ENCODE peak calls at places on chromosome 15, in seven cellular contexts. T is A549, S is HCT116, N is SK-N-SH, U is K562, I is HepG2, Z is GM12878. R is an unnamed sample.

GRCh38 chr15:50353251-50353998 is 1.6 kb downstream of the GABPB1 start:
- DNase-seq in T (peak), S (no peak), N (no peak), U (peak), I (no peak), Z (no peak), R (peak)

GRCh38 chr15:70375006-70375409 is 277.3 kb upstream of the TLE3 start:
- DNase-seq in T (peak), S (no peak), N (peak), U (no peak), I (no peak), Z (no peak), R (peak)

GRCh38 chr15:71807691-71808091 is 2.7 kb upstream of the NR2E3 start:
- DNase-seq in T (no peak), S (no peak), N (peak), U (no peak), I (no peak), Z (no peak), R (no peak)

GRCh38 chr15:55235637-55236036 is 38.9 kb upstream of the RSL24D1 start:
- DNase-seq in T (no peak), S (no peak), N (no peak), U (no peak), I (no peak), Z (no peak), R (no peak)

GRCh38 chr15:74988007-74988800 is 7.2 kb upstream of the SCAMP5 start:
- DNase-seq in T (peak), S (peak), N (peak), U (peak), I (peak), Z (no peak), R (peak)

GRCh38 chr15:60585743-60586708 is 107.1 kb upstream of the ICE2 start:
- DNase-seq in T (peak), S (peak), N (peak), U (peak), I (peak), Z (no peak), R (peak)

GRCh38 chr15:29672446-29672845 is 149.8 kb downstream of the TJP1 start:
- DNase-seq in T (no peak), S (no peak), N (no peak), U (no peak), I (no peak), Z (no peak), R (no peak)

GRCh38 chr15:60283936-60284335 is 113.8 kb downstream of the ANXA2 start:
- DNase-seq in T (no peak), S (no peak), N (no peak), U (no peak), I (no peak), Z (no peak), R (no peak)

GRCh38 chr15:47194718-47195117 is 522.6 kb upstream of the SEMA6D start:
- DNase-seq in T (peak), S (no peak), N (peak), U (no peak), I (peak), Z (no peak), R (peak)

GRCh38 chr15:99618941-99619411 is 53.2 kb downstream of the MEF2A start:
- DNase-seq in T (no peak), S (no peak), N (no peak), U (no peak), I (no peak), Z (no peak), R (peak)

GRCh38 chr15:61752001-61752400 is 308.2 kb downstream of the VPS13C start:
- DNase-seq in T (no peak), S (no peak), N (no peak), U (no peak), I (no peak), Z (no peak), R (no peak)

GRCh38 chr15:27993996-27994775 is 104.9 kb downstream of the OCA2 start:
- DNase-seq in T (no peak), S (no peak), N (peak), U (no peak), I (no peak), Z (no peak), R (no peak)

GRCh38 chr15:41969851-41970431 is 2.4 kb downstream of the EHD4 start:
- DNase-seq in T (no peak), S (no peak), N (no peak), U (no peak), I (no peak), Z (peak), R (peak)

GRCh38 chr15:75646944-75647364 is 758 bp upstream of the SNX33 start:
- DNase-seq in T (no peak), S (no peak), N (no peak), U (no peak), I (no peak), Z (no peak), R (peak)

GRCh38 chr15:98684441-98684840 is 36.1 kb downstream of the IGF1R start:
- DNase-seq in T (no peak), S (no peak), N (no peak), U (no peak), I (no peak), Z (no peak), R (peak)

GRCh38 chr15:88776646-88777045 is 26.6 kb upstream of the ACAN start:
- DNase-seq in T (no peak), S (no peak), N (no peak), U (no peak), I (no peak), Z (no peak), R (no peak)

GRCh38 chr15:34161329-34161953 is 48.5 kb downstream of the KATNBL1 start:
- DNase-seq in T (peak), S (peak), N (no peak), U (no peak), I (no peak), Z (no peak), R (peak)

GRCh38 chr15:81939604-81940440 is 106.0 kb downstream of the MEX3B start:
- DNase-seq in T (peak), S (peak), N (peak), U (peak), I (peak), Z (no peak), R (peak)

GRCh38 chr15:87527416-87527815 is 729.1 kb downstream of the NTRK3 start:
- DNase-seq in T (no peak), S (no peak), N (no peak), U (no peak), I (no peak), Z (no peak), R (no peak)

GRCh38 chr15:35693286-35693685 is 147.3 kb upstream of the DPH6 start:
- DNase-seq in T (no peak), S (no peak), N (no peak), U (no peak), I (no peak), Z (no peak), R (no peak)

GRCh38 chr15:22989576-22990477 is 9.7 kb upstream of the CYFIP1 start:
- DNase-seq in T (peak), S (no peak), N (no peak), U (no peak), I (no peak), Z (no peak), R (peak)

GRCh38 chr15:59029554-59029953 is 42.1 kb downstream of the RNF111 start:
- DNase-seq in T (no peak), S (no peak), N (no peak), U (no peak), I (no peak), Z (no peak), R (no peak)

GRCh38 chr15:70066422-70066821 is 31.3 kb downstream of the TLE3 start:
- DNase-seq in T (no peak), S (no peak), N (no peak), U (no peak), I (no peak), Z (no peak), R (no peak)

GRCh38 chr15:84112025-84112424 is 123.5 kb upstream of the GOLGA6L4 start:
- DNase-seq in T (no peak), S (no peak), N (no peak), U (no peak), I (no peak), Z (no peak), R (no peak)

GRCh38 chr15:99085413-99086326 is 19.2 kb upstream of the SYNM start:
- DNase-seq in T (no peak), S (no peak), N (no peak), U (no peak), I (no peak), Z (no peak), R (no peak)

GRCh38 chr15:68310178-68310810 is 32.7 kb downstream of the FEM1B start:
- DNase-seq in T (no peak), S (no peak), N (peak), U (no peak), I (no peak), Z (no peak), R (no peak)

GRCh38 chr15:69912116-69912515 is 185.6 kb downstream of the TLE3 start:
- DNase-seq in T (no peak), S (no peak), N (no peak), U (no peak), I (no peak), Z (no peak), R (no peak)

GRCh38 chr15:78079296-78080087 is 2.0 kb upstream of the TBC1D2B start:
- DNase-seq in T (no peak), S (no peak), N (no peak), U (no peak), I (no peak), Z (no peak), R (no peak)

GRCh38 chr15:75891895-75892294 is 11.8 kb upstream of the FBXO22 start:
- DNase-seq in T (peak), S (no peak), N (no peak), U (no peak), I (peak), Z (no peak), R (peak)

GRCh38 chr15:81752149-81752942 is 293.5 kb downstream of the MEX3B start:
- DNase-seq in T (no peak), S (no peak), N (peak), U (no peak), I (no peak), Z (no peak), R (no peak)

GRCh38 chr15:30859091-30859874 is 44.4 kb upstream of the FAN1 start:
- DNase-seq in T (peak), S (peak), N (peak), U (peak), I (peak), Z (no peak), R (peak)

GRCh38 chr15:67084561-67084960 is 19.2 kb downstream of the SMAD3 start:
- DNase-seq in T (no peak), S (no peak), N (no peak), U (no peak), I (no peak), Z (no peak), R (no peak)

GRCh38 chr15:67080118-67080899 is 14.9 kb downstream of the SMAD3 start:
- DNase-seq in T (no peak), S (no peak), N (no peak), U (no peak), I (no peak), Z (no peak), R (no peak)

GRCh38 chr15:67083135-67083766 is 17.8 kb downstream of the SMAD3 start:
- DNase-seq in T (no peak), S (no peak), N (no peak), U (no peak), I (no peak), Z (no peak), R (peak)

GRCh38 chr15:67080900-67081431 is 15.6 kb downstream of the SMAD3 start:
- DNase-seq in T (peak), S (no peak), N (no peak), U (peak), I (no peak), Z (peak), R (peak)

GRCh38 chr15:67082007-67082536 is 16.7 kb downstream of the SMAD3 start:
- DNase-seq in T (no peak), S (no peak), N (no peak), U (no peak), I (no peak), Z (no peak), R (peak)
- TF ChIP-seq MAX in T (no peak), S (no peak), N (no peak), U (no peak), I (no peak), Z (no peak), R (no peak)

DNA sequence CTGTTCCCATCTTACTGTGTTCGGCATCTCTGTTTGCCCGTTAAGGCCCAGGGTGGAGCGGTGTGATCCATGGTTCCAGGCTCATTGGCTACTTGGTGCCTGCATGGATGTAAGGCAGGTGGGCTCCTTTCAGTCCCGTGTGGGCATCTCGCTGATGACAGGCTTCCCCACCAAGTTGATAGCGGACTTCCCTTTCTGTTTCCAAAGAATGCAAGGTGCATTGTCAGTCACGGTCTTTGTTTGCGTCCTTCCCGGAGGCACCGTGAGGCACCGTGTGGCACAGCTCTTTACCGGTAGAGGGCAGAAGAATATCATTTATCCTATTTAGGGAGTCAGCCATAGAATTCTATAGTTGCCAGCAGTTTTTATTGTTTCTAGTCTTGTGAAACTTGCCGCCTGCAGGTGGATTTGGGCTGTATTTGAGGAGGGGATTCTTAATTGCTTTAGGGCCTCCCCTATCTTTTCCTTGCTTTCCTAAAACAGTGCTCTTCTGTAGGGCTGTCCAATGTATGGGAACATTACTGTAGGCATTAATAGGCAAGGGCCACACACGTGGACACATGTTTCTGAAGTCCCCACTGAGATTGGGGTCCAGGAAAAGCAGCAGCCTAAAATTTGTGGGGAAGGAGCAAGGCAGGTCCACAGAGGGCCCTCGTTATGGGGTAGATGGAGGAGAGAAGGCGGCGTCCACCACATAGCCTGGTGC is 244.1 kb downstream of the SLCO3A1 start:
- DNase-seq in T (peak), S (peak), N (peak), U (peak), I (peak), Z (peak), R (peak)
- H3K4me3 ChIP-seq in T (no peak), S (no peak), N (no peak), U (no peak), I (no peak), Z (no peak), R (no peak)

GRCh38 chr15:85707519-85708338 is 87.0 kb downstream of the KLHL25 start:
- DNase-seq in T (peak), S (no peak), N (peak), U (no peak), I (peak), Z (no peak), R (no peak)

GRCh38 chr15:85704720-85705119 is 90.0 kb downstream of the KLHL25 start:
- DNase-seq in T (no peak), S (no peak), N (no peak), U (no peak), I (no peak), Z (no peak), R (no peak)

GRCh38 chr15:85709250-85709649 is 85.5 kb downstream of the KLHL25 start:
- DNase-seq in T (no peak), S (no peak), N (no peak), U (no peak), I (no peak), Z (no peak), R (no peak)

GRCh38 chr15:85708402-85708932 is 86.3 kb downstream of the KLHL25 start:
- DNase-seq in T (no peak), S (no peak), N (no peak), U (no peak), I (peak), Z (no peak), R (no peak)

DNA sequence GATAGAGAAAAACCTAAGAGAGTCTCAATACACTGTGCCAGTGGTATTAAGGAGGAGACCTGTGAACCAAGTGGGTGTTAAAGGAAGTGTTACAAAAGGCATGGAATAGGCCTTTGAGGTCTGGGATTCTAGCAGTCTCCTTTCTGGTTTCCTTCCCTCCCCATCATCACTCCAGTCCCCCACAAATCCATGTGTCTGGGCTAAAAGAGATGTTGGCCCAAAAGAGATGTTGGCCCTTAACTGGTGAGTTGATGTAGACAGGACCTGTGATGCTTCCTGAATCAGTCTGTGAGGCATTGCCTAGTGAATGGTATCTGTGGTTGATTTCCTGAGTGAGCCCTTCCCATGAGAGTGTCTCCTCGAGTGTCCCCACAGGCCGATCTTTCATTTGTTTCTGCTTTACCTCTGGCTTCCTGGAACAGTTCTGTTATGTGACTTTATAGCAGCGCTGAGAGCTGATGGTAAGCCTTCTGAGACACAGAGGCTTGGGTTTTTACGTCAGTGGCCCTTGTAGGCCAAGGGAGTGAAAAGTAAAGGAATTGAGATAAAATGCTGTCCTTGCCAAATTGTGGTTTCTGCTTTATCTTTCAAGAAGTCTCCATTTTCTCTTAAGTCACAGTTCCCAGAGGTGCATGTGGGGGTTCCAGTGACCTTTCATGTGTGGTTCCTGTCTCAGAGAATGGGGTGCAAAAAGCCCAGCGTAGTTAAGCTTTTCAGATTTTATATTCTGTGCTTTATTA is 87.8 kb downstream of the KLHL25 start:
- DNase-seq in T (no peak), S (no peak), N (no peak), U (no peak), I (no peak), Z (peak), R (peak)
- TF ChIP-seq MAX in T (no peak), S (no peak), N (no peak), U (no peak), I (no peak), Z (no peak), R (no peak)

GRCh38 chr15:96138985-96139384 is 191.5 kb upstream of the NR2F2 start:
- DNase-seq in T (no peak), S (no peak), N (no peak), U (no peak), I (no peak), Z (no peak), R (no peak)

GRCh38 chr15:96132126-96132525 is 198.4 kb upstream of the NR2F2 start:
- DNase-seq in T (no peak), S (no peak), N (no peak), U (no peak), I (no peak), Z (no peak), R (no peak)

GRCh38 chr15:96130734-96131133 is 199.8 kb upstream of the NR2F2 start:
- DNase-seq in T (no peak), S (no peak), N (no peak), U (no peak), I (peak), Z (no peak), R (peak)

GRCh38 chr15:96135166-96136093 is 195.1 kb upstream of the NR2F2 start:
- DNase-seq in T (peak), S (no peak), N (no peak), U (peak), I (no peak), Z (no peak), R (peak)
- H3K4me3 ChIP-seq in T (no peak), S (no peak), N (no peak), U (peak), I (no peak), Z (no peak), R (peak)

DNA sequence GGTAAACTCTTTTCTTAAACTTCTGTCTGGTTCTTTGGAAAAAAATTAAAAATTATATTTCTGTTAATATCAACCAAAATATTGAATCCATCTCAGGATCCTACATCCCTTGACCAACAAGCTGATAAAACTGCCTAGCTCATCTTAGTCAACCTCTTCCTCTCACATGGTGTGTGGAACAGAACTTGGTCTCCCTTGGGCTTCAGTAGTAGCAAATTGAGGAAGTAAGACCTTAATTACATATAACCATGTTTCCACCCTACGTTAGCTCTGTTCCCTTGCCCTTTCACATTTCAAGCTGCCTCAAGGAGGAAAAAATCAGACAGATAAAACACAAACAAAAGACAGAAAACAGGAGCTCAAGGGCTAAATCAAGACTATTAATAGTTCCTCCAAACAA is 116.4 kb downstream of the GREM1 start:
- DNase-seq in T (no peak), S (no peak), N (no peak), U (no peak), I (no peak), Z (peak), R (peak)
- TF ChIP-seq MAX in T (no peak), S (no peak), N (no peak), U (no peak), I (no peak), Z (no peak), R (no peak)

GRCh38 chr15:96889734-96890480 is 559.4 kb downstream of the NR2F2 start:
- DNase-seq in T (no peak), S (no peak), N (no peak), U (no peak), I (no peak), Z (no peak), R (peak)
- H3K4me3 ChIP-seq in T (peak), S (no peak), N (peak), U (no peak), I (no peak), Z (peak), R (peak)

GRCh38 chr15:40554164-40554530 is 10.7 kb downstream of the CCDC32 start:
- DNase-seq in T (no peak), S (no peak), N (no peak), U (no peak), I (no peak), Z (no peak), R (no peak)

GRCh38 chr15:40564591-40565332 is at the start of gene CCDC32:
- DNase-seq in T (peak), S (peak), N (peak), U (peak), I (peak), Z (peak), R (peak)

GRCh38 chr15:40562691-40563090 is 2.2 kb downstream of the CCDC32 start:
- DNase-seq in T (no peak), S (no peak), N (no peak), U (no peak), I (no peak), Z (no peak), R (no peak)

GRCh38 chr15:40555876-40556275 is 9.0 kb downstream of the CCDC32 start:
- DNase-seq in T (no peak), S (no peak), N (no peak), U (no peak), I (no peak), Z (no peak), R (no peak)

GRCh38 chr15:40558952-40559742 is 5.7 kb downstream of the CCDC32 start:
- DNase-seq in T (no peak), S (no peak), N (peak), U (peak), I (no peak), Z (no peak), R (no peak)
- TF ChIP-seq MAX in T (no peak), S (no peak), N (no peak), U (peak), I (no peak), Z (no peak), R (no peak)

GRCh38 chr15:92395557-92395956 is 1.9 kb downstream of the ST8SIA2 start:
- DNase-seq in T (no peak), S (no peak), N (no peak), U (no peak), I (no peak), Z (no peak), R (no peak)
- H3K4me3 ChIP-seq in T (no peak), S (no peak), N (no peak), U (no peak), I (no peak), Z (no peak), R (no peak)

GRCh38 chr15:39230205-39230916 is 350.5 kb upstream of the THBS1 start:
- DNase-seq in T (no peak), S (no peak), N (peak), U (no peak), I (no peak), Z (no peak), R (no peak)
- TF ChIP-seq MAX in T (no peak), S (no peak), N (peak), U (no peak), I (no peak), Z (no peak), R (no peak)

GRCh38 chr15:62935300-62936081 is 107.1 kb upstream of the TPM1 start:
- DNase-seq in T (no peak), S (no peak), N (peak), U (no peak), I (peak), Z (no peak), R (no peak)
- H3K4me3 ChIP-seq in T (no peak), S (no peak), N (no peak), U (no peak), I (peak), Z (no peak), R (no peak)